ENCODE peak calls at places on chromosomes 2 and 18, in eight cellular contexts. A, I, K, C, E, N, U and Q are unnamed samples.

GRCh38 chr18:77144451-77145118 is 12.0 kb upstream of the MBP start:
- DNase-seq in A (no peak), I (no peak), K (no peak), C (no peak), E (no peak), N (no peak), U (no peak), Q (no peak)

GRCh38 chr2:99709229-99709628 is 219.4 kb upstream of the REV1 start:
- DNase-seq in A (no peak), I (no peak), K (no peak), C (no peak), E (no peak), N (no peak), U (no peak), Q (no peak)

GRCh38 chr18:28961669-28962228 is 784.8 kb upstream of the CDH2 start:
- DNase-seq in A (no peak), I (no peak), K (no peak), C (no peak), E (no peak), N (no peak), U (peak), Q (no peak)

GRCh38 chr18:69897397-69898108 is 50.1 kb downstream of the CD226 start:
- DNase-seq in A (no peak), I (peak), K (peak), C (no peak), E (no peak), N (no peak), U (no peak), Q (no peak)

GRCh38 chr18:61935362-61935761 is 42.6 kb upstream of the RNF152 start:
- DNase-seq in A (no peak), I (no peak), K (no peak), C (no peak), E (no peak), N (no peak), U (no peak), Q (no peak)

GRCh38 chr2:19059076-19059475 is 299.3 kb downstream of the OSR1 start:
- DNase-seq in A (no peak), I (no peak), K (no peak), C (no peak), E (no peak), N (no peak), U (peak), Q (peak)

GRCh38 chr18:250685-251084 is 17.2 kb downstream of the THOC1 start:
- DNase-seq in A (no peak), I (no peak), K (no peak), C (no peak), E (no peak), N (no peak), U (no peak), Q (no peak)

GRCh38 chr2:167289651-167290410 is 401.6 kb downstream of the XIRP2 start:
- DNase-seq in A (no peak), I (no peak), K (no peak), C (no peak), E (no peak), N (no peak), U (no peak), Q (no peak)

GRCh38 chr2:28624798-28625701 is 126.6 kb upstream of the PPP1CB start:
- DNase-seq in A (peak), I (peak), K (peak), C (no peak), E (peak), N (no peak), U (no peak), Q (peak)

GRCh38 chr2:148201075-148202004 is 180.4 kb downstream of the MBD5 start:
- DNase-seq in A (no peak), I (peak), K (peak), C (peak), E (no peak), N (no peak), U (peak), Q (peak)

GRCh38 chr2:169395821-169396374 is 33.6 kb upstream of the LRP2 start:
- DNase-seq in A (no peak), I (no peak), K (no peak), C (no peak), E (no peak), N (no peak), U (no peak), Q (no peak)

GRCh38 chr2:126419403-126419802 is 236.6 kb upstream of the GYPC start:
- DNase-seq in A (no peak), I (no peak), K (no peak), C (no peak), E (no peak), N (no peak), U (no peak), Q (no peak)

GRCh38 chr2:113966832-113967231 is 76.9 kb downstream of the ACTR3 start:
- DNase-seq in A (no peak), I (no peak), K (no peak), C (no peak), E (no peak), N (no peak), U (no peak), Q (no peak)

GRCh38 chr18:52504589-52504988 is 164.6 kb downstream of the DCC start:
- DNase-seq in A (no peak), I (no peak), K (no peak), C (no peak), E (no peak), N (no peak), U (no peak), Q (no peak)

GRCh38 chr2:32008811-32009478 is 1.9 kb downstream of the MEMO1 start:
- DNase-seq in A (no peak), I (no peak), K (peak), C (no peak), E (no peak), N (no peak), U (no peak), Q (peak)

GRCh38 chr2:212672186-212672585 is 133.6 kb upstream of the ERBB4 start:
- DNase-seq in A (no peak), I (no peak), K (no peak), C (no peak), E (no peak), N (no peak), U (no peak), Q (no peak)

GRCh38 chr18:35513181-35513932 is 15.6 kb upstream of the INO80C start:
- DNase-seq in A (no peak), I (no peak), K (no peak), C (no peak), E (peak), N (no peak), U (peak), Q (peak)
- H3K27ac ChIP-seq in A (no peak), I (no peak), K (no peak), C (no peak), E (peak), N (no peak), U (no peak), Q (no peak)

GRCh38 chr2:111656436-111656835 is 227.6 kb downstream of the ANAPC1 start:
- DNase-seq in A (no peak), I (no peak), K (no peak), C (no peak), E (no peak), N (no peak), U (no peak), Q (no peak)

GRCh38 chr2:111654829-111655228 is 229.2 kb downstream of the ANAPC1 start:
- DNase-seq in A (no peak), I (no peak), K (no peak), C (no peak), E (no peak), N (no peak), U (no peak), Q (no peak)

GRCh38 chr2:111657351-111657975 is 226.5 kb downstream of the ANAPC1 start:
- DNase-seq in A (no peak), I (no peak), K (no peak), C (no peak), E (no peak), N (no peak), U (no peak), Q (no peak)

GRCh38 chr2:111659361-111660281 is 224.4 kb downstream of the ANAPC1 start:
- DNase-seq in A (no peak), I (no peak), K (no peak), C (no peak), E (peak), N (no peak), U (peak), Q (peak)

GRCh38 chr2:111656893-111657292 is 227.1 kb downstream of the ANAPC1 start:
- DNase-seq in A (no peak), I (no peak), K (no peak), C (no peak), E (no peak), N (no peak), U (no peak), Q (no peak)
- H3K27ac ChIP-seq in A (no peak), I (no peak), K (no peak), C (no peak), E (no peak), N (no peak), U (no peak), Q (no peak)

GRCh38 chr2:211376410-211376809 is 820.0 kb downstream of the CPS1 start:
- DNase-seq in A (no peak), I (no peak), K (no peak), C (no peak), E (no peak), N (no peak), U (no peak), Q (no peak)

DNA sequence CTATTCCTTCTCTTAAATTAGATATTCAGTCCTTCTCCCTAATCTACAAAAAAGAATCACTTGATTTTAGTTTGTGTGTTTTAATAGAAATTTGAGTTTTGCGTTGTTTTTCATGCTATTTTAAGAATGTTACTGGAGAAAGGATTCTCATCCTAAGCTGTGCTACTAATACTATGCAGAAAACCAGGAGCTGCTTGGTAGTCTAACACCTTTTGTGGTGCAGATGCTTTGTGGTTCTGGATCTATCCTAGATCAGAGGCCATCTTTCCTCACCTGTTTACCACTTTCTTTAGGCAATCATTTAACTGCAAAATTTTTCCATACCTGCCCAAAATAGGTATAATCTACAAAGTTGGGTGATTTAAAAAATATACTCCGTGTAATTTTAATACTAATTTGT is 823.6 kb downstream of the CPS1 start:
- DNase-seq in A (no peak), I (no peak), K (no peak), C (no peak), E (no peak), N (no peak), U (no peak), Q (no peak)
- H3K27ac ChIP-seq in A (no peak), I (no peak), K (no peak), C (no peak), E (no peak), N (no peak), U (no peak), Q (no peak)

GRCh38 chr2:68765739-68766377 is 31.2 kb downstream of the ARHGAP25 start:
- DNase-seq in A (no peak), I (no peak), K (no peak), C (no peak), E (no peak), N (no peak), U (no peak), Q (no peak)

GRCh38 chr2:68764781-68765385 is 30.3 kb downstream of the ARHGAP25 start:
- DNase-seq in A (no peak), I (no peak), K (peak), C (no peak), E (no peak), N (no peak), U (no peak), Q (no peak)

GRCh38 chr2:68764041-68764780 is 29.6 kb downstream of the ARHGAP25 start:
- DNase-seq in A (no peak), I (no peak), K (no peak), C (no peak), E (no peak), N (no peak), U (no peak), Q (no peak)

GRCh38 chr2:68762112-68762511 is 27.5 kb downstream of the ARHGAP25 start:
- DNase-seq in A (no peak), I (no peak), K (no peak), C (no peak), E (no peak), N (no peak), U (no peak), Q (no peak)

DNA sequence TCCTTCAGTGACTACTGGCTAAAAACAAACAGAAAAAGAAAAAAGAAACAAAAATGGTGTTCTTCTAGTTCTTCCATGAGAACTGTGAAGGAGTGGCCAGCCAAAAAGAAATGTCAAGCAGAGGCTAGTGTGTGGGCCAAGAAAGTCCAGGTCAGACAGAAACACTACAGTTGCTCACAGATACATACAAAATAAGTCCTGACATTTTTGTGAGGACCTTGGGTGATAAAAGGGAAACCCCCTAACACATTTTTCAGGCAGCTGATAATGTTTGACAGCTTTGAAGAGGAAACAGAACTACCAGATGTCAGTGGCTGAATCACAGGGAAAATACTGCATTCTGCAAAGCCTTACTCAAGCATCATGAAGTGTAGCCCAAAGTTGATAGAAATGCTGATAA is 28.1 kb downstream of the ARHGAP25 start:
- DNase-seq in A (no peak), I (no peak), K (peak), C (no peak), E (no peak), N (no peak), U (no peak), Q (no peak)
- H3K27ac ChIP-seq in A (peak), I (no peak), K (peak), C (peak), E (no peak), N (no peak), U (no peak), Q (no peak)

DNA sequence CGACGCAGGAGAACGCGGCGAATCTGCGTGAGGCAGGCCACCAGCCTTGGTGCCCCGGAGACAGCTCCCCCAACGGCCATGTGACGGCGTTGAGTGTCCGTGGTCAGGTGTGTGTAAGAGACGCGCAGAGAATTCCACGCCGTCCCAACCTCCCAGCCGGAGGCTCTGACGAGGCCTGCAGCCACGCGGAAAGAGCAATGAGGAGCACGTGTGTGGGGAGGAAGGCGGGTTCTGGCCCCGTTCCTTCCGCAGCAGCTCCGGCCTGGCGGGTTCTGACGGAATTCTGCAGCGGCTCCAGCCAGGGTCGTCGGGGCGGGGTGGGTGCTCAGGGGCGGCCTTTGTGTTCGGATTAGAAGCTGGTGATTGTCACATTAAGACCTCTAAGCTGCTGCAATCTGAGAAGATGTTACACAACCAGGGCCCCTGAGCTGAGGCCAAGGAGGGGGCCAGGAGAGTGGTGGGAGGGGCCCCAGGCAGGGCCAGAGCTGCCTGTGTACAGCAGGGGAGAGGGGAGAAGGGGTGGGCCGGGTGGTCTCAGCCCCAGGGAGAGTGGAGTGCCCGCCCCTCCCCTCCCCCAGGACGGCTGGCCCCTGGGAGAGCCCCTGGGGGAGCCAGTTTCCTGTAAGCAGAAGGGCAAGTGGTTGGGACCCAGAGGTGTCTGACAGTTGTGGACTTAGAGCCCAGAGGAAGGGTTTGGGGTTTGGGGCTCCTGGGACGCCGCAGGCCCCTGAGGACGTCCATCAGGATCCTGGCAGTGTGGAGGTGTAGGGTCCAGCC is 5.1 kb upstream of the GAL3ST2 start:
- DNase-seq in A (peak), I (peak), K (no peak), C (no peak), E (peak), N (peak), U (no peak), Q (peak)
- H3K27ac ChIP-seq in A (no peak), I (no peak), K (no peak), C (no peak), E (no peak), N (no peak), U (no peak), Q (no peak)

GRCh38 chr2:239253264-239253663 is 147.6 kb downstream of the HDAC4 start:
- DNase-seq in A (no peak), I (no peak), K (no peak), C (no peak), E (no peak), N (no peak), U (no peak), Q (no peak)
- H3K27ac ChIP-seq in A (no peak), I (no peak), K (no peak), C (no peak), E (no peak), N (peak), U (no peak), Q (peak)

GRCh38 chr2:202009019-202009481 is 24.6 kb upstream of the FZD7 start:
- DNase-seq in A (no peak), I (no peak), K (no peak), C (no peak), E (peak), N (no peak), U (no peak), Q (no peak)
- H3K27ac ChIP-seq in A (no peak), I (no peak), K (no peak), C (no peak), E (no peak), N (no peak), U (no peak), Q (no peak)

GRCh38 chr18:74288041-74288440 is 3.7 kb downstream of the CYB5A start:
- DNase-seq in A (no peak), I (no peak), K (no peak), C (no peak), E (no peak), N (no peak), U (no peak), Q (no peak)
- H3K27ac ChIP-seq in A (peak), I (no peak), K (no peak), C (no peak), E (peak), N (no peak), U (no peak), Q (no peak)